ENCODE peak calls at places on chromosomes 13 and 19, in four cellular contexts. M is ACHN, R is GM12892, Y is posterior cingulate gyrus. I is an unnamed sample.

GRCh38 chr13:113654175-113654560 is 3.8 kb downstream of the ATP4B start:
- DNase-seq in M (no peak), R (no peak), Y (no peak), I (no peak)

GRCh38 chr13:47114030-47114429 is 217.2 kb upstream of the HTR2A start:
- DNase-seq in Y (no peak), R (no peak), M (peak), I (no peak)

GRCh38 chr13:39110518-39111097 is 72.4 kb downstream of the NHLRC3 start:
- DNase-seq in Y (no peak), M (no peak), R (no peak), I (no peak)

GRCh38 chr13:66886248-66886647 is 343.9 kb downstream of the PCDH9 start:
- DNase-seq in R (no peak), M (no peak), Y (peak), I (no peak)

GRCh38 chr19:13872695-13873389 is 4.1 kb upstream of the NANOS3 start:
- DNase-seq in M (peak), Y (no peak), R (no peak), I (peak)

GRCh38 chr19:18915639-18916038 is 3.5 kb downstream of the COPE start:
- DNase-seq in R (no peak), M (peak), Y (peak), I (peak)

GRCh38 chr13:75480691-75481175 is 1.2 kb downstream of the TBC1D4 start:
- DNase-seq in M (peak), Y (peak), R (no peak), I (peak)

GRCh38 chr19:2495130-2495641 is 19.3 kb downstream of the GADD45B start:
- DNase-seq in Y (no peak), M (peak), R (peak), I (no peak)

GRCh38 chr19:36215276-36216171 is 618 bp downstream of the ZNF146 start:
- DNase-seq in Y (no peak), R (no peak), M (peak), I (peak)

I was measured in AML-193.